ENCODE peak calls at places on chromosomes 6 and 20, in five cellular contexts. H is heart right ventricle, O is T-helper 2 cell, G is putamen, X is KG1. K is an unnamed sample.
A peak's percentile ranks its signal among the peaks of the same experiment; 100 is the strongest.

GRCh38 chr6:46312657-46313056 is 141.9 kb upstream of the ENPP5 start:
- DNase-seq in H (no peak), O (no peak), G (no peak), X (no peak), K (no peak)

GRCh38 chr6:150673720-150674361 is 74.2 kb downstream of the PLEKHG1 start:
- DNase-seq in H (no peak), O (no peak), G (no peak), X (no peak), K (no peak)

GRCh38 chr6:113858067-113858604 is 991 bp downstream of the MARCKS start:
- DNase-seq in H (peak; percentile 33), O (no peak), G (peak; percentile 45), X (no peak), K (peak; percentile 65)

GRCh38 chr6:65202738-65203137 is 504.3 kb downstream of the EYS start:
- DNase-seq in H (no peak), O (no peak), G (no peak), X (no peak), K (peak; percentile 22)

GRCh38 chr6:136962661-136963060 is 40.6 kb downstream of the SLC35D3 start:
- DNase-seq in H (no peak), O (no peak), G (no peak), X (no peak), K (peak; percentile 71)

GRCh38 chr20:23023621-23024187 is 11.4 kb upstream of the SSTR4 start:
- DNase-seq in H (no peak), O (no peak), G (no peak), X (no peak), K (no peak)

GRCh38 chr6:147506704-147507114 is 1.8 kb upstream of the SAMD5 start:
- DNase-seq in H (peak; percentile 79), O (no peak), G (peak; percentile 66), X (peak; percentile 35), K (peak; percentile 92)

GRCh38 chr20:4549711-4550259 is 171.9 kb upstream of the PRND start:
- DNase-seq in H (no peak), O (no peak), G (no peak), X (no peak), K (no peak)

GRCh38 chr20:32559216-32559752 is 25.8 kb downstream of the NOL4L start:
- DNase-seq in H (no peak), O (no peak), G (no peak), X (no peak), K (no peak)

GRCh38 chr6:126797981-126798380 is 320.5 kb upstream of the RSPO3 start:
- DNase-seq in H (no peak), O (no peak), G (no peak), X (no peak), K (no peak)

GRCh38 chr6:125945378-125946141 is 11.0 kb upstream of the HINT3 start:
- DNase-seq in H (no peak), O (no peak), G (no peak), X (no peak), K (no peak)

GRCh38 chr6:146267946-146268345 is 239.1 kb downstream of the GRM1 start:
- DNase-seq in H (no peak), O (no peak), G (no peak), X (no peak), K (no peak)

GRCh38 chr20:35607003-35607735 is 8.5 kb upstream of the SPAG4 start:
- DNase-seq in H (no peak), O (no peak), G (no peak), X (no peak), K (no peak)

GRCh38 chr6:41546475-41546865 is 289 bp downstream of the FOXP4 start:
- DNase-seq in H (no peak), O (no peak), G (no peak), X (no peak), K (no peak)

GRCh38 chr20:41531876-41532275 is 86.3 kb downstream of the CHD6 start:
- DNase-seq in H (no peak), O (no peak), G (no peak), X (no peak), K (no peak)

GRCh38 chr6:21800948-21801438 is 207.4 kb downstream of the SOX4 start:
- DNase-seq in H (no peak), O (no peak), G (no peak), X (no peak), K (no peak)

GRCh38 chr6:168061269-168062210 is 17.5 kb downstream of the FRMD1 start:
- DNase-seq in H (no peak), O (no peak), G (no peak), X (no peak), K (peak; percentile 73)

GRCh38 chr20:51462566-51463276 is 79.8 kb downstream of the NFATC2 start:
- DNase-seq in H (peak; percentile 85), O (no peak), G (peak; percentile 45), X (no peak), K (peak; percentile 68)

GRCh38 chr6:142737368-142738060 is 207.5 kb downstream of the HIVEP2 start:
- DNase-seq in H (no peak), O (no peak), G (no peak), X (no peak), K (no peak)

GRCh38 chr6:169248521-169248971 is 5.1 kb downstream of the THBS2 start:
- DNase-seq in H (no peak), O (no peak), G (no peak), X (no peak), K (peak; percentile 55)

GRCh38 chr20:22684763-22685443 is 100.5 kb upstream of the FOXA2 start:
- DNase-seq in H (no peak), O (no peak), G (no peak), X (no peak), K (no peak)

GRCh38 chr6:142796571-142796970 is 148.4 kb downstream of the HIVEP2 start:
- DNase-seq in H (no peak), O (no peak), G (no peak), X (no peak), K (no peak)

GRCh38 chr6:56693988-56694387 is 51.3 kb upstream of the DST start:
- DNase-seq in H (no peak), O (no peak), G (no peak), X (no peak), K (no peak)

GRCh38 chr6:152341596-152341995 is 295.6 kb downstream of the SYNE1 start:
- DNase-seq in H (no peak), O (no peak), G (no peak), X (no peak), K (no peak)

GRCh38 chr6:81697564-81697963 is 54.9 kb downstream of the TENT5A start:
- DNase-seq in H (no peak), O (no peak), G (no peak), X (no peak), K (no peak)

GRCh38 chr6:149694926-149695325 is 23.0 kb downstream of the LATS1 start:
- DNase-seq in H (no peak), O (no peak), G (no peak), X (no peak), K (no peak)

GRCh38 chr6:129630606-129631005 is 79.4 kb downstream of the ARHGAP18 start:
- DNase-seq in H (no peak), O (no peak), G (no peak), X (no peak), K (no peak)

GRCh38 chr6:56199956-56200355 is 47.4 kb downstream of the COL21A1 start:
- DNase-seq in H (no peak), O (no peak), G (no peak), X (no peak), K (no peak)